ENCODE peak calls at places on chromosomes 13 and 19, in nine cellular contexts. V is GM23248; N is CD4-positive, alpha-beta memory T cell; C is lung; I is esophagus squamous epithelium; O is colonic mucosa; Q is uterus; T is fibroblast of lung; P is thoracic aorta. A is an unnamed sample.

GRCh38 chr13:64770743-64771142 is 2459.4 kb downstream of the PCDH9 start:
- DNase-seq in T (no peak), Q (no peak), C (no peak), P (no peak), V (no peak), I (no peak), O (no peak), N (no peak), A (no peak)

GRCh38 chr13:111945086-111945485 is 121.9 kb upstream of the SOX1 start:
- DNase-seq in N (no peak), V (no peak), P (no peak), Q (no peak), C (no peak), O (no peak), T (no peak), I (no peak), A (no peak)

GRCh38 chr13:53800011-53800410 is 771.4 kb downstream of the OLFM4 start:
- DNase-seq in T (no peak), Q (no peak), P (no peak), N (no peak), O (no peak), I (no peak), C (no peak), V (no peak), A (no peak)

GRCh38 chr13:49499889-49500660 is 4.3 kb downstream of the PHF11 start:
- DNase-seq in C (no peak), T (peak; percentile 86), P (no peak), Q (no peak), V (peak; percentile 86), N (no peak), O (no peak), I (no peak), A (peak; percentile 45)

GRCh38 chr13:41098761-41099160 is 33.8 kb downstream of the KBTBD6 start:
- DNase-seq in N (no peak), C (no peak), Q (no peak), O (no peak), I (no peak), T (no peak), P (no peak), V (no peak), A (no peak)

GRCh38 chr13:108943842-108944241 is 314.4 kb downstream of the MYO16 start:
- DNase-seq in I (no peak), P (no peak), T (no peak), O (no peak), Q (no peak), C (no peak), N (no peak), V (no peak), A (no peak)

GRCh38 chr13:50438351-50438750 is 405.1 kb downstream of the DLEU7 start:
- DNase-seq in C (no peak), T (no peak), I (no peak), N (no peak), V (no peak), Q (no peak), P (no peak), O (no peak), A (no peak)

GRCh38 chr19:29636553-29637325 is 28.5 kb upstream of the PLEKHF1 start:
- DNase-seq in I (no peak), Q (no peak), N (no peak), O (no peak), V (peak; percentile 9), P (no peak), T (no peak), C (no peak), A (no peak)

GRCh38 chr19:5718579-5719273 is 1.2 kb downstream of the LONP1 start:
- DNase-seq in I (no peak), Q (no peak), V (peak; percentile 91), N (no peak), O (no peak), T (peak; percentile 92), C (no peak), P (no peak), A (no peak)

GRCh38 chr19:10699650-10700335 is 1.4 kb upstream of the QTRT1 start:
- DNase-seq in P (no peak), O (peak; percentile 76), Q (no peak), I (no peak), N (peak; percentile 65), V (peak; percentile 65), C (peak; percentile 61), T (peak; percentile 63), A (peak; percentile 36)

GRCh38 chr13:80783926-80784325 is 443.0 kb upstream of the SPRY2 start:
- DNase-seq in O (no peak), I (no peak), P (no peak), V (no peak), N (no peak), T (peak; percentile 93), Q (no peak), C (no peak), A (no peak)

GRCh38 chr13:32001392-32001768 is 30.2 kb upstream of the FRY start:
- DNase-seq in N (no peak), O (no peak), C (no peak), I (no peak), T (peak; percentile 54), Q (no peak), P (no peak), V (peak; percentile 71), A (no peak)

GRCh38 chr13:51501592-51502205 is 48.9 kb upstream of the INTS6 start:
- DNase-seq in C (no peak), O (no peak), V (peak; percentile 82), I (no peak), Q (no peak), P (no peak), T (peak; percentile 56), N (no peak), A (no peak)

GRCh38 chr13:33052446-33052845 is 36.2 kb downstream of the KL start:
- DNase-seq in N (no peak), P (no peak), I (no peak), O (no peak), C (no peak), Q (no peak), V (peak; percentile 73), T (peak; percentile 23), A (no peak)

GRCh38 chr13:44052843-44053607 is 173.3 kb downstream of the LACC1 start:
- DNase-seq in I (no peak), P (peak; percentile 7), Q (peak; percentile 39), O (no peak), C (peak; percentile 45), T (peak; percentile 53), N (no peak), V (peak; percentile 10), A (no peak)

GRCh38 chr13:45384474-45385174 is 33.5 kb downstream of the SLC25A30 start:
- DNase-seq in C (no peak), P (no peak), I (no peak), O (no peak), N (no peak), Q (no peak), T (no peak), V (no peak), A (no peak)

GRCh38 chr13:45385912-45386311 is 32.3 kb downstream of the SLC25A30 start:
- DNase-seq in N (no peak), Q (no peak), T (no peak), V (no peak), C (no peak), P (no peak), O (no peak), I (no peak), A (no peak)

GRCh38 chr13:45381196-45381595 is 37.0 kb downstream of the SLC25A30 start:
- DNase-seq in N (no peak), I (no peak), P (no peak), T (no peak), C (no peak), V (no peak), Q (no peak), O (no peak), A (no peak)

DNA sequence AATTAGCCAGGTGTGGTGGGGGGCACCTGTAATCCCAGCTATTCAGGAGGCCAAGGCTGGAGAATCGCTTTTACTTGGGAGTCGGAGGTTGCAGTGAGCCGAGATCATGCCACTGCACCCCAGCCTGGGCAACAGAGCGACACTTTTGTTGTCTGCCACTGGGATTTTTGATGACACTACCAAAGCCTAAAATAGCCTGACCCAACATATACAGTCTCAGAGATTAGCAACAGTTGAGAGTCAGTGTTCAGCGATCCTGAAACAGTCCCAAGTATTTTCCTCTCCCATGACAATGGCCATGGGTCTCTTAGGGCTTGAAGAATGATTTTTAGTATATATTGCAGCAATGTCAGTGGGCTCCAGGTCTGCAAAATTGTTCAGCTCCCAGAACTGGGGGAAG is 32.9 kb downstream of the SLC25A30 start:
- DNase-seq in P (no peak), O (no peak), V (no peak), Q (no peak), N (no peak), I (no peak), T (no peak), C (no peak), A (no peak)
- H3K27ac ChIP-seq in P (no peak overlapping the region), O (no peak overlapping the region), V (no peak overlapping the region), Q (no peak overlapping the region), N (no peak overlapping the region), I (no peak overlapping the region), T (no peak overlapping the region), C (no peak overlapping the region), A (no peak overlapping the region)

GRCh38 chr19:15859187-15859586 is 38.7 kb downstream of the CYP4F2 start:
- DNase-seq in I (no peak), Q (no peak), P (no peak), N (no peak), V (no peak), T (no peak), O (no peak), C (no peak), A (no peak)

GRCh38 chr19:15863272-15863671 is 34.6 kb downstream of the CYP4F2 start:
- DNase-seq in T (no peak), V (no peak), P (no peak), O (no peak), Q (no peak), N (no peak), I (no peak), C (no peak), A (no peak)

GRCh38 chr19:15864824-15865223 is 33.0 kb downstream of the CYP4F2 start:
- DNase-seq in I (no peak), V (no peak), T (no peak), N (no peak), P (no peak), C (no peak), Q (no peak), O (no peak), A (no peak)

GRCh38 chr19:15860522-15860921 is 37.4 kb downstream of the CYP4F2 start:
- DNase-seq in N (no peak), O (no peak), P (no peak), V (no peak), C (no peak), T (no peak), Q (no peak), I (no peak), A (no peak)

GRCh38 chr19:15862444-15862843 is 35.4 kb downstream of the CYP4F2 start:
- DNase-seq in N (no peak), V (no peak), I (no peak), Q (no peak), T (no peak), C (no peak), O (no peak), P (no peak), A (no peak)
- H3K9me3 ChIP-seq in N (no peaks in the 10 kb centered on the region), V (no peaks in the 10 kb centered on the region), I (no peaks in the 10 kb centered on the region), Q (no peaks in the 10 kb centered on the region), T (no peaks in the 10 kb centered on the region), C (no peaks in the 10 kb centered on the region), O (no peaks in the 10 kb centered on the region), P (no peaks in the 10 kb centered on the region), A (no peaks in the 10 kb centered on the region)

GRCh38 chr13:114121496-114122466 is 10.6 kb downstream of the RASA3 start:
- DNase-seq in N (no peak), C (no peak), P (no peak), T (no peak), O (no peak), I (no peak), Q (no peak), V (no peak), A (no peak)
- H3K27ac ChIP-seq in N (no peak overlapping the region), C (no peak overlapping the region), P (no peak overlapping the region), T (peak overlapping the region; percentile 75), O (peak overlapping the region; percentile 18), I (peak overlapping the region; percentile 64), Q (peak overlapping the region; percentile 38), V (no peak overlapping the region), A (no peak overlapping the region)

GRCh38 chr19:51830263-51830662 is 35.3 kb downstream of the FPR3 start:
- DNase-seq in C (no peak), O (no peak), N (no peak), Q (no peak), T (no peak), P (no peak), V (peak; percentile 7), I (no peak), A (no peak)
- H3K9me3 ChIP-seq in C (no peaks in the 10 kb centered on the region), O (no peaks in the 10 kb centered on the region), N (no peaks in the 10 kb centered on the region), Q (no peaks in the 10 kb centered on the region), T (no peaks in the 10 kb centered on the region), P (no peaks in the 10 kb centered on the region), V (no peaks in the 10 kb centered on the region), I (no peaks in the 10 kb centered on the region), A (peaks cover 9% of the 10 kb centered on the region)

A was measured in SJSA1.